ENCODE peak calls at places on chromosomes 3 and 15, in ten cellular contexts. One of them, this sample, is unnamed.

GRCh38 chr3:5563537-5564277 is 376.2 kb downstream of the EDEM1 start:
- DNase-seq in mammary epithelial cell: no peak
- DNase-seq in astrocyte of the spinal cord: no peak
- DNase-seq in lower lobe of right lung: no peak
- DNase-seq in brain microvascular endothelial cell: no peak
- DNase-seq in thoracic aorta: no peak
- DNase-seq in dorsolateral prefrontal cortex: no peak
- DNase-seq in A549: no peak
- DNase-seq in Calu3: no peak
- DNase-seq in epithelial cell of esophagus: no peak
- DNase-seq in this sample: no peak

GRCh38 chr3:100802126-100802525 is 92.8 kb downstream of the TFG start:
- DNase-seq in mammary epithelial cell: no peak
- DNase-seq in astrocyte of the spinal cord: no peak
- DNase-seq in lower lobe of right lung: no peak
- DNase-seq in brain microvascular endothelial cell: peak; percentile 21
- DNase-seq in thoracic aorta: no peak
- DNase-seq in dorsolateral prefrontal cortex: no peak
- DNase-seq in A549: no peak
- DNase-seq in Calu3: peak; percentile 56
- DNase-seq in epithelial cell of esophagus: peak; percentile 48
- DNase-seq in this sample: peak; percentile 39

GRCh38 chr15:60649845-60650548 is 171.1 kb upstream of the ICE2 start:
- DNase-seq in mammary epithelial cell: peak; percentile 24
- DNase-seq in astrocyte of the spinal cord: peak; percentile 20
- DNase-seq in lower lobe of right lung: no peak
- DNase-seq in brain microvascular endothelial cell: no peak
- DNase-seq in thoracic aorta: no peak
- DNase-seq in dorsolateral prefrontal cortex: no peak
- DNase-seq in A549: no peak
- DNase-seq in Calu3: no peak
- DNase-seq in epithelial cell of esophagus: no peak
- DNase-seq in this sample: no peak

GRCh38 chr15:66483131-66483566 is 14.4 kb downstream of the SNAPC5 start:
- DNase-seq in mammary epithelial cell: peak; percentile 80
- DNase-seq in astrocyte of the spinal cord: peak; percentile 84
- DNase-seq in lower lobe of right lung: peak; percentile 64
- DNase-seq in brain microvascular endothelial cell: no peak
- DNase-seq in thoracic aorta: no peak
- DNase-seq in dorsolateral prefrontal cortex: no peak
- DNase-seq in A549: no peak
- DNase-seq in Calu3: peak; percentile 90
- DNase-seq in epithelial cell of esophagus: no peak
- DNase-seq in this sample: peak; percentile 70

GRCh38 chr3:107753494-107753893 is 230.7 kb downstream of the BBX start:
- DNase-seq in mammary epithelial cell: peak; percentile 39
- DNase-seq in astrocyte of the spinal cord: peak; percentile 37
- DNase-seq in lower lobe of right lung: no peak
- DNase-seq in brain microvascular endothelial cell: peak; percentile 51
- DNase-seq in thoracic aorta: no peak
- DNase-seq in dorsolateral prefrontal cortex: peak; percentile 23
- DNase-seq in A549: peak; percentile 43
- DNase-seq in Calu3: peak; percentile 50
- DNase-seq in epithelial cell of esophagus: peak; percentile 62
- DNase-seq in this sample: no peak

GRCh38 chr3:127063916-127064315 is 81.0 kb downstream of the PLXNA1 start:
- DNase-seq in mammary epithelial cell: no peak
- DNase-seq in astrocyte of the spinal cord: no peak
- DNase-seq in lower lobe of right lung: no peak
- DNase-seq in brain microvascular endothelial cell: no peak
- DNase-seq in thoracic aorta: no peak
- DNase-seq in dorsolateral prefrontal cortex: no peak
- DNase-seq in A549: no peak
- DNase-seq in Calu3: no peak
- DNase-seq in epithelial cell of esophagus: no peak
- DNase-seq in this sample: no peak

GRCh38 chr3:160739079-160739478 is 17.0 kb upstream of the PPM1L start:
- DNase-seq in mammary epithelial cell: no peak
- DNase-seq in astrocyte of the spinal cord: no peak
- DNase-seq in lower lobe of right lung: no peak
- DNase-seq in brain microvascular endothelial cell: peak; percentile 71
- DNase-seq in thoracic aorta: no peak
- DNase-seq in dorsolateral prefrontal cortex: no peak
- DNase-seq in A549: no peak
- DNase-seq in Calu3: no peak
- DNase-seq in epithelial cell of esophagus: no peak
- DNase-seq in this sample: no peak

GRCh38 chr3:20669675-20670074 is 483.7 kb upstream of the SGO1 start:
- DNase-seq in mammary epithelial cell: no peak
- DNase-seq in astrocyte of the spinal cord: no peak
- DNase-seq in lower lobe of right lung: no peak
- DNase-seq in brain microvascular endothelial cell: no peak
- DNase-seq in thoracic aorta: no peak
- DNase-seq in dorsolateral prefrontal cortex: no peak
- DNase-seq in A549: no peak
- DNase-seq in Calu3: no peak
- DNase-seq in epithelial cell of esophagus: no peak
- DNase-seq in this sample: no peak

GRCh38 chr3:10531031-10531430 is 25.6 kb upstream of the ATP2B2 start:
- DNase-seq in mammary epithelial cell: no peak
- DNase-seq in astrocyte of the spinal cord: no peak
- DNase-seq in lower lobe of right lung: no peak
- DNase-seq in brain microvascular endothelial cell: no peak
- DNase-seq in thoracic aorta: no peak
- DNase-seq in dorsolateral prefrontal cortex: no peak
- DNase-seq in A549: no peak
- DNase-seq in Calu3: no peak
- DNase-seq in epithelial cell of esophagus: no peak
- DNase-seq in this sample: no peak

GRCh38 chr3:98977520-98977919 is 76.0 kb upstream of the DCBLD2 start:
- DNase-seq in mammary epithelial cell: peak; percentile 90
- DNase-seq in astrocyte of the spinal cord: peak; percentile 97
- DNase-seq in lower lobe of right lung: no peak
- DNase-seq in brain microvascular endothelial cell: peak; percentile 82
- DNase-seq in thoracic aorta: no peak
- DNase-seq in dorsolateral prefrontal cortex: no peak
- DNase-seq in A549: peak; percentile 89
- DNase-seq in Calu3: peak; percentile 45
- DNase-seq in epithelial cell of esophagus: peak; percentile 80
- DNase-seq in this sample: peak; percentile 97

GRCh38 chr3:90024986-90025385 is 917.6 kb downstream of the EPHA3 start:
- DNase-seq in mammary epithelial cell: no peak
- DNase-seq in astrocyte of the spinal cord: no peak
- DNase-seq in lower lobe of right lung: no peak
- DNase-seq in brain microvascular endothelial cell: no peak
- DNase-seq in thoracic aorta: no peak
- DNase-seq in dorsolateral prefrontal cortex: no peak
- DNase-seq in A549: no peak
- DNase-seq in Calu3: no peak
- DNase-seq in epithelial cell of esophagus: no peak
- DNase-seq in this sample: no peak

DNA sequence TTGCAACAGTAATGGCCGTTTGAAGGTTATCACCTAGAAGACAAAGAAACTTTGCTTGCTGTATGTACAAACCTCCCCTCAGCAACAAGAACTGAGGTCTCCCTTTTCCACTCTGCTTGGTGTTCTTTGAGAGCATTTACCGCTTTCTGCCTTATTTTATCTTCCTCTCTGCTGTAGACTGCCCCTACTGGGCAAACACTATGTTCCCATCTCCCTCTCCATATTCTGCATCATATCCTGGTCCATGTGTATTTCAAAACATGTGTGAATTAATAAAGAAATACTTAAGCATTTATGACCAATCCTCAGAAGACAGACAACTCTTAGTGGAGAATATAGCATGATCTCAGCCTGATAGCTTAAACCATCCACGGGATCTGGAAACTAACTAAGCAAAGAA is 64.4 kb downstream of the ATP13A5 start:
- DNase-seq in mammary epithelial cell: no peak
- DNase-seq in astrocyte of the spinal cord: no peak
- DNase-seq in lower lobe of right lung: no peak
- DNase-seq in brain microvascular endothelial cell: no peak
- DNase-seq in thoracic aorta: no peak
- DNase-seq in dorsolateral prefrontal cortex: no peak
- DNase-seq in A549: no peak
- DNase-seq in Calu3: no peak
- DNase-seq in epithelial cell of esophagus: no peak
- DNase-seq in this sample: no peak
- TF ChIP-seq CTCF in mammary epithelial cell: no peak
- TF ChIP-seq CTCF in astrocyte of the spinal cord: no peak
- TF ChIP-seq CTCF in lower lobe of right lung: no peak
- TF ChIP-seq CTCF in brain microvascular endothelial cell: peak; percentile 19
- TF ChIP-seq CTCF in thoracic aorta: no peak
- TF ChIP-seq CTCF in dorsolateral prefrontal cortex: no peak
- TF ChIP-seq CTCF in A549: no peak
- TF ChIP-seq CTCF in Calu3: no peak
- TF ChIP-seq CTCF in epithelial cell of esophagus: no peak
- TF ChIP-seq CTCF in this sample: peak; percentile 24

GRCh38 chr3:118755402-118755801 is 279.2 kb downstream of the IGSF11 start:
- DNase-seq in mammary epithelial cell: no peak
- DNase-seq in astrocyte of the spinal cord: no peak
- DNase-seq in lower lobe of right lung: no peak
- DNase-seq in brain microvascular endothelial cell: no peak
- DNase-seq in thoracic aorta: no peak
- DNase-seq in dorsolateral prefrontal cortex: no peak
- DNase-seq in A549: no peak
- DNase-seq in Calu3: no peak
- DNase-seq in epithelial cell of esophagus: no peak
- DNase-seq in this sample: no peak

GRCh38 chr3:118766306-118766669 is 268.4 kb downstream of the IGSF11 start:
- DNase-seq in mammary epithelial cell: no peak
- DNase-seq in astrocyte of the spinal cord: no peak
- DNase-seq in lower lobe of right lung: no peak
- DNase-seq in brain microvascular endothelial cell: no peak
- DNase-seq in thoracic aorta: no peak
- DNase-seq in dorsolateral prefrontal cortex: no peak
- DNase-seq in A549: no peak
- DNase-seq in Calu3: no peak
- DNase-seq in epithelial cell of esophagus: no peak
- DNase-seq in this sample: no peak

GRCh38 chr3:118765636-118766305 is 268.9 kb downstream of the IGSF11 start:
- DNase-seq in mammary epithelial cell: no peak
- DNase-seq in astrocyte of the spinal cord: no peak
- DNase-seq in lower lobe of right lung: no peak
- DNase-seq in brain microvascular endothelial cell: no peak
- DNase-seq in thoracic aorta: no peak
- DNase-seq in dorsolateral prefrontal cortex: no peak
- DNase-seq in A549: no peak
- DNase-seq in Calu3: no peak
- DNase-seq in epithelial cell of esophagus: no peak
- DNase-seq in this sample: no peak

DNA sequence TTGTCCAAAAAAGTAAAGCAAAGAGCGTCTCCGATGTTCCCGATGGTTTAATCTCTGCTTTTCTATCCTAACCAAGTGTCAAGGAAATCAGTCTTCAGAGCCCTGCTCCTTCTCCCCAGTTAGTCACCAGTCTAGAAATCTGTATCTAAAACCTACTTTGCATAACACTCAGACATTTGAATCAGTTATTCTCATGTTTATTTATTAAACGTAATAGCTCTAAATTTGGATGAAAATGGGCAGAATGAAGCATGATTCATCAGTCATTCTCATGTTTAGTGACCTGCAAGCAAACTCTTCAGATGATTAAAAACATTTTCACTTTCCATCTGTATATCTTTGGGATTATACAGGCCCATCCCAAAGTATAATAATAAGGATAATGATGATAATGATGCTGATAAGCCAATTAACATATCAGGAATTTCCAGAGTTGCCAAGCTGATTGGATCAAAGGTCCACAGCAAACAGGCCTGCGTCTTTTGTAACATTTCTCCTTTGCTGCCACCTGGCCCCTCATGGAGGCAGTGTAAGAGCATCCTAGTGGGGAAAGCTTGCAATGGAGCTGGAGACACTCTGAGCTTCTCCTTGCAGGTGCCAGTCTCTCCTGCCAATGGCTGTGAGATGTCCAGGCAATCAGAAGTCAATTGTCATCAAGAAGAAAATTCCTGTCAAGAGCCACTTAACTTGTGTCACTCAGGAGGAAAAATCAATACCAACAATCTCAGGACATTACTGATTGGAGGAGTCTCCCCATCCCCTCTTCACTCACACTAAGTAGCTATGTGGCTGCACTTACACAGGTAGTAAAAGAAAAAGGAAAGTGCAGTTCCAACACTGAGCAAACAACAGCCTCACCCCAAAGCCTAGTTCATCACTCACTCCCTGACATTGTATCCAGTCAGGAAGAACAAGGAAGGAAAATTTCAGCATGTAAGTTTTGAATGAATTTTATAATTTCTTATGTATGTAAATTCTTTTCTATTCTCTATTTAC is 273.7 kb downstream of the IGSF11 start:
- DNase-seq in mammary epithelial cell: no peak
- DNase-seq in astrocyte of the spinal cord: no peak
- DNase-seq in lower lobe of right lung: no peak
- DNase-seq in brain microvascular endothelial cell: no peak
- DNase-seq in thoracic aorta: no peak
- DNase-seq in dorsolateral prefrontal cortex: no peak
- DNase-seq in A549: no peak
- DNase-seq in Calu3: peak; percentile 4
- DNase-seq in epithelial cell of esophagus: no peak
- DNase-seq in this sample: no peak
- TF ChIP-seq CTCF in mammary epithelial cell: no peak
- TF ChIP-seq CTCF in astrocyte of the spinal cord: no peak
- TF ChIP-seq CTCF in lower lobe of right lung: no peak
- TF ChIP-seq CTCF in brain microvascular endothelial cell: no peak
- TF ChIP-seq CTCF in thoracic aorta: no peak
- TF ChIP-seq CTCF in dorsolateral prefrontal cortex: no peak
- TF ChIP-seq CTCF in A549: no peak
- TF ChIP-seq CTCF in Calu3: no peak
- TF ChIP-seq CTCF in epithelial cell of esophagus: no peak
- TF ChIP-seq CTCF in this sample: peak; percentile 11

DNA sequence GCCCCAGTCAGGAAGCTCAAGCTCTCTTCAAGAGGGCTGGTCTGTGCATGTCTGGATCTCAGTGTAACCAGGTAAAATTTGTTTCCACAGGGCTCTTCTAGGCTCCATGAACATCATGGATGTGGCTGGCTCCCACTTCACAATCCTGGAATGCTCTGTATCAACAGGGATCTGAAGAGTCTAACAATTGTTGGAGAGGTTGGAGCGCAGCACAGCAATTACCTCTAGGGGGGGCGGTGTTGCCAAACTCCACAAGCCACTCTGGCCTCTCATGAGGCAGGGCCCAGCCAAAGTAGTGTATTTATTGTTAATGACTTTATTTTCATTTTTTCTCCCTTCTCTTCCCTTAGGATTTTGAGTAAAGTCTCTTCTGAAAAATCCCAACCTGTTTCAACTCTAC is 6.1 kb upstream of the EIF2B5 start:
- DNase-seq in mammary epithelial cell: peak; percentile 32
- DNase-seq in astrocyte of the spinal cord: peak; percentile 51
- DNase-seq in lower lobe of right lung: peak; percentile 65
- DNase-seq in brain microvascular endothelial cell: peak; percentile 54
- DNase-seq in thoracic aorta: no peak
- DNase-seq in dorsolateral prefrontal cortex: no peak
- DNase-seq in A549: peak; percentile 27
- DNase-seq in Calu3: peak; percentile 55
- DNase-seq in epithelial cell of esophagus: peak; percentile 56
- DNase-seq in this sample: no peak
- TF ChIP-seq CTCF in mammary epithelial cell: peak; percentile 55
- TF ChIP-seq CTCF in astrocyte of the spinal cord: peak; percentile 62
- TF ChIP-seq CTCF in lower lobe of right lung: peak; percentile 37
- TF ChIP-seq CTCF in brain microvascular endothelial cell: peak; percentile 69
- TF ChIP-seq CTCF in thoracic aorta: no peak
- TF ChIP-seq CTCF in dorsolateral prefrontal cortex: no peak
- TF ChIP-seq CTCF in A549: no peak
- TF ChIP-seq CTCF in Calu3: peak; percentile 27
- TF ChIP-seq CTCF in epithelial cell of esophagus: peak; percentile 49
- TF ChIP-seq CTCF in this sample: peak; percentile 35

GRCh38 chr3:13885704-13886010 is 5.8 kb upstream of the WNT7A start:
- DNase-seq in mammary epithelial cell: no peak
- DNase-seq in astrocyte of the spinal cord: no peak
- DNase-seq in lower lobe of right lung: no peak
- DNase-seq in brain microvascular endothelial cell: no peak
- DNase-seq in thoracic aorta: no peak
- DNase-seq in dorsolateral prefrontal cortex: no peak
- DNase-seq in A549: no peak
- DNase-seq in Calu3: no peak
- DNase-seq in epithelial cell of esophagus: no peak
- DNase-seq in this sample: no peak
- TF ChIP-seq CTCF in mammary epithelial cell: no peak
- TF ChIP-seq CTCF in astrocyte of the spinal cord: no peak
- TF ChIP-seq CTCF in lower lobe of right lung: no peak
- TF ChIP-seq CTCF in brain microvascular endothelial cell: no peak
- TF ChIP-seq CTCF in thoracic aorta: peak; percentile 4
- TF ChIP-seq CTCF in dorsolateral prefrontal cortex: no peak
- TF ChIP-seq CTCF in A549: no peak
- TF ChIP-seq CTCF in Calu3: no peak
- TF ChIP-seq CTCF in epithelial cell of esophagus: no peak
- TF ChIP-seq CTCF in this sample: no peak